ENCODE peak calls at places on chromosomes 13 and 19, in ten cellular contexts. T is uterus; V is BE2C; P is choroid plexus epithelial cell; S is heart left ventricle; N is HFF-Myc; A is activated CD8-positive, alpha-beta T cell treated with anti-CD3 and anti-CD28 coated beads for 36 hours; K is PC-3; D is colonic mucosa; Q is NB4. R is an unnamed sample.
A peak's percentile ranks its signal among the peaks of the same experiment; 100 is the strongest.

GRCh38 chr13:111388851-111389500 is 68.5 kb downstream of the TEX29 start:
- DNase-seq in A (peak; percentile 65), D (no peak), S (no peak), T (no peak), Q (no peak), N (no peak), V (no peak), P (no peak), K (no peak), R (no peak)

GRCh38 chr13:33642374-33643065 is 175.4 kb upstream of the RFC3 start:
- DNase-seq in N (no peak), K (peak; percentile 32), V (no peak), D (no peak), T (peak; percentile 83), P (peak; percentile 95), S (peak; percentile 73), Q (peak; percentile 49), A (no peak), R (peak; percentile 85)

GRCh38 chr19:2207991-2208860 is 27.9 kb downstream of the PLEKHJ1 start:
- DNase-seq in N (peak; percentile 51), V (peak; percentile 79), S (peak; percentile 81), T (peak; percentile 45), D (peak; percentile 73), P (peak; percentile 53), Q (peak; percentile 41), A (peak; percentile 68), K (no peak), R (no peak)

GRCh38 chr13:108950333-108951010 is 321.1 kb downstream of the MYO16 start:
- DNase-seq in Q (no peak), K (no peak), T (no peak), D (no peak), V (no peak), P (peak; percentile 88), S (no peak), A (no peak), N (no peak), R (no peak)

GRCh38 chr19:29896790-29897189 is 45.2 kb upstream of the URI1 start:
- DNase-seq in S (no peak), Q (no peak), V (no peak), D (no peak), K (no peak), P (no peak), A (no peak), N (no peak), T (no peak), R (no peak)

GRCh38 chr19:46913852-46914430 is 53.1 kb downstream of the ARHGAP35 start:
- DNase-seq in V (no peak), N (no peak), P (peak; percentile 47), S (no peak), T (no peak), D (no peak), Q (peak; percentile 81), A (no peak), K (peak; percentile 34), R (no peak)

GRCh38 chr13:49840266-49840665 is 47.8 kb upstream of the KPNA3 start:
- DNase-seq in Q (peak; percentile 39), D (no peak), N (no peak), P (no peak), S (no peak), T (no peak), A (peak; percentile 10), V (peak; percentile 23), K (no peak), R (no peak)

GRCh38 chr13:24252136-24252535 is 57.2 kb upstream of the C1QTNF9 start:
- DNase-seq in P (no peak), D (no peak), K (no peak), N (no peak), A (peak; percentile 48), S (no peak), Q (peak; percentile 40), V (no peak), T (no peak), R (no peak)

DNA sequence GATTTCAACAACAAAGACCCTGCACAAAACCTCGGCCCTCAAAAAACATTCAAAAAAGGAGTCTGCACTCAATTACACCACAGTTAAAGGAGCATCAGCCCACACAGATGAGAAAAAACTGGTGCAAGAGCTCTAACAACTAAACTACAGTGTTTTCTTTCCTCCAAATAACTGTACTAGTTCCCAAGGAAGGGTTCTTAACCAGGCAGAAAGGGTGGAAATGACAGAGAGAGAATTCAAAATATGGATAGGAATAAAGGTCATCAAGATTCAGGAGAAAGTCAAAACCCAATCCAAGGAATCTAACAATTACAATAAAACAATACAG is 176.4 kb upstream of the TRPC4 start:
- DNase-seq in N (no peak), K (no peak), A (no peak), S (no peak), V (no peak), T (no peak), Q (no peak), D (no peak), P (no peak), R (no peak)
- TF ChIP-seq CTCF in N (no peak), K (no peak), A (no peak), S (no peak), V (no peak), T (no peak), Q (no peak), D (no peak), P (no peak), R (no peak)

GRCh38 chr13:103031332-103031873 is 34.8 kb downstream of the SLC10A2 start:
- DNase-seq in T (no peak), D (no peak), S (no peak), P (no peak), K (no peak), N (no peak), A (no peak), Q (no peak), V (no peak), R (no peak)

GRCh38 chr13:103030776-103031175 is 35.4 kb downstream of the SLC10A2 start:
- DNase-seq in Q (no peak), K (no peak), V (no peak), A (no peak), N (no peak), D (no peak), S (no peak), P (no peak), T (no peak), R (no peak)

GRCh38 chr13:103033999-103034398 is 32.2 kb downstream of the SLC10A2 start:
- DNase-seq in Q (no peak), N (no peak), P (no peak), V (no peak), A (no peak), D (no peak), S (no peak), T (no peak), K (no peak), R (no peak)

DNA sequence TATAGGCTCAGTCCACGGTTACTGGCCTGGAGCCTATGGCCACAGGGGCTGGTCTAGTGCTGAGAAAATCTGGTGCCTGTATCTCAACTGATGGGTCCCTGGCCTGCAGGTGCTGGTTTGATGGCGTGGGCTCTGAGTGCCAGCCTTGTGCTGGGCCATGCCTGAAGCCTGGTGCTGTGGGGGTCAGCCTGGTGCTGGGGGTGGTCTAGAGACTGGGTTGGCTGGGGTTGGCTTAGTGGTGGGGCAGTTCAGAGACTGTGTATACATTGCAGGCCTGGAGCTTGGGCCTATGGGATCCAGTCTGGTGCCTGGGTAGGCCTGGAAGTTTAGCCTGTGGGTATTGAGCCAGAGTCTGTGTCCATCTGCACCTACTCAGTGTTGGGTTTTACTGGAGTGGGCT is 36.4 kb downstream of the SLC10A2 start:
- DNase-seq in Q (no peak), P (no peak), S (no peak), V (no peak), D (no peak), N (no peak), K (no peak), A (no peak), T (no peak), R (no peak)
- TF ChIP-seq CTCF in Q (no peak), P (no peak), S (no peak), V (no peak), D (no peak), N (no peak), K (no peak), A (no peak), T (no peak), R (no peak)

DNA sequence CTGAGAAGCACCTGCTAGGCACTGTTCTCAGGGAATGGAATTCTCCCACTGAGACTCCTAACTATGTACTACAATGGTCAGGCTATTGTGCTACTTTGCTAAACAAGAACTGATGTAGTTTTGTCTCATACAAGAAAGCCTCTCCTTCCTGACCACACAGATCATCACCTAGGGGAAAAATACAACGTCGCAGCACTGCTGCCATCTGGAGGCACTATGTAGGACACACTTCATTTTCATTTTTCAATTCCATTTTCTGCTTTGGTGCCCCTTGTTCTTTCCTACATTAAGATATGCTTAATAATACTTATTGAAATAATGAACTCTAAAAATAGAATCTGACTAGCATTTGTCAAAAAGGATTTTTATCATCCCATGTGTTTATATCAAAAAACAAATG is 21.1 kb downstream of the PROSER1 start:
- DNase-seq in S (no peak), A (peak; percentile 50), Q (peak; percentile 50), D (no peak), P (peak; percentile 74), K (peak; percentile 43), T (no peak), V (peak; percentile 22), N (no peak), R (peak; percentile 52)
- TF ChIP-seq CTCF in S (peak; percentile 18), A (peak; percentile 67), Q (peak; percentile 36), D (peak; percentile 18), P (peak; percentile 78), K (peak; percentile 63), T (no peak), V (peak; percentile 82), N (peak; percentile 43), R (peak; percentile 41)

GRCh38 chr13:76884571-76885202 is 1.5 kb downstream of the KCTD12 start:
- DNase-seq in N (peak; percentile 21), P (peak; percentile 60), D (peak; percentile 41), T (peak; percentile 17), A (peak; percentile 14), Q (peak; percentile 41), S (no peak), K (peak; percentile 16), V (no peak), R (peak; percentile 61)

GRCh38 chr13:76886005-76886291 is 257 bp downstream of the KCTD12 start:
- DNase-seq in K (no peak), A (peak; percentile 49), S (no peak), P (no peak), N (no peak), T (no peak), V (no peak), Q (no peak), D (no peak), R (no peak)

GRCh38 chr13:76887070-76887563 is 912 bp upstream of the KCTD12 start:
- DNase-seq in D (peak; percentile 23), S (peak; percentile 38), A (no peak), V (peak; percentile 38), P (no peak), T (peak; percentile 23), K (no peak), Q (no peak), N (no peak), R (no peak)

GRCh38 chr13:76885203-76886004 is 801 bp downstream of the KCTD12 start:
- DNase-seq in V (peak; percentile 68), A (peak; percentile 66), P (peak; percentile 86), S (peak; percentile 83), Q (peak; percentile 74), N (peak; percentile 33), T (peak; percentile 74), D (peak; percentile 83), K (peak; percentile 51), R (peak; percentile 84)

DNA sequence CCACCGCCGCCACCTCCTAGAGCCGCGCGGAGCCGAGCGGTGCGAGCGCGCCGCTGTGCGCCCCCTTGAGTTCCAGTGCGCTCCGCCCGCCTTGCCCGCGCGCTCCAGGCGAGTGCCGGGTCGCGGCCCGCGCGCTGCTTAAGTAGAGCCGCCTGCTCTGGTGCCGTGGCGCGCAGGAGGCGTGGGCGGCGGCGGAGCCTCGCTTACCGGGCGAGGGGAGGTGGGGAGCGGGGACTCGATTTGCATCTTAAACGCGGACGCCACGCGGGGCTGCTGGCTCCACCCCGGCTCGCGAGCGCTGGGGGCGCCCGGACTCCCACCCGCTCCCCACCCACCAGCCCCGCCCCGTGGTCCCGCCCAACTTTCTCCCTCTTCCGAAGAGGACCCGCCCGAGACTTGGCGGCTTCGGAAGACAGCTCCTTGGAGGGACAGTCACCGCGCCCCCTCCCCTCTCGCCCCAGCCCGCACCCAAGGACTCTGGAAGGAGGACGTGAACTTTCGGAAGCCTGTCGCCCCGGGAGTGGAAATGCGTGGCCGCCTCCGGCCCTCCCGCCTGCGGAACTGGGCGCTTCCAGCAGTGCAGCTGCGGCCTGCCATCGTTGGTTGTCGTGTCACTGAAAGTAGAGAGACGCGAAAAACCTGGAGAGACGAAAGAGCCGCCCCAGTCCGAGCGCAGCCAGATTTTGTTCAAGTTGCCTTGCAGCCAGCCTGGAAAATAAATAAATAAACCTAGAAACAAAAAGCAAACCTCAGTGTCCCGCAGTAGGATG is at the start of gene KCTD12:
- DNase-seq in K (peak; percentile 67), A (peak; percentile 78), S (peak; percentile 96), T (peak; percentile 86), Q (peak; percentile 83), V (peak; percentile 87), D (peak; percentile 85), P (peak; percentile 93), N (peak; percentile 35), R (peak; percentile 72)
- TF ChIP-seq CTCF in K (peak; percentile 10), A (no peak), S (peak; percentile 28), T (peak; percentile 54), Q (peak; percentile 5), V (no peak), D (no peak), P (peak; percentile 19), N (no peak), R (peak; percentile 25)